ENCODE peak calls at places on chromosome 6, in five cellular contexts. P, N, X, V and J are unnamed samples.

GRCh38 chr6:109440325-109441068 is at the start of the genes PPIL6 and SMPD2:
- DNase-seq in P (peak; percentile 82), N (peak; percentile 86), X (peak; percentile 90), V (peak; percentile 96), J (no peak)

GRCh38 chr6:56714982-56715456 is 72.3 kb upstream of the DST start:
- DNase-seq in P (peak; percentile 91), N (peak; percentile 93), X (no peak), V (no peak), J (no peak)

GRCh38 chr6:163413345-163414116 is 987 bp upstream of the QKI start:
- DNase-seq in P (peak; percentile 86), N (peak; percentile 87), X (peak; percentile 90), V (peak; percentile 95), J (peak; percentile 60)

GRCh38 chr6:159778131-159778530 is 11.3 kb downstream of the TCP1 start:
- DNase-seq in P (no peak), N (no peak), X (no peak), V (no peak), J (no peak)

GRCh38 chr6:93468291-93468690 is 48.9 kb upstream of the EPHA7 start:
- DNase-seq in P (no peak), N (peak; percentile 65), X (no peak), V (peak; percentile 13), J (no peak)

GRCh38 chr6:145783796-145784195 is 30.8 kb downstream of the FBXO30 start:
- DNase-seq in P (no peak), N (no peak), X (no peak), V (no peak), J (no peak)

GRCh38 chr6:7148100-7148822 is 40.5 kb downstream of the RREB1 start:
- DNase-seq in P (peak; percentile 42), N (peak; percentile 85), X (no peak), V (no peak), J (no peak)

GRCh38 chr6:11828185-11828897 is 49.7 kb upstream of the ADTRP start:
- DNase-seq in P (no peak), N (no peak), X (no peak), V (no peak), J (no peak)

GRCh38 chr6:68655028-68655427 is 19.9 kb downstream of the ADGRB3 start:
- DNase-seq in P (no peak), N (no peak), X (no peak), V (no peak), J (no peak)

GRCh38 chr6:169165031-169165430 is 88.6 kb downstream of the THBS2 start:
- DNase-seq in P (no peak), N (peak; percentile 10), X (no peak), V (no peak), J (no peak)

GRCh38 chr6:11323666-11324452 is 91.4 kb upstream of the NEDD9 start:
- DNase-seq in P (no peak), N (no peak), X (no peak), V (peak; percentile 33), J (no peak)

GRCh38 chr6:124989136-124989983 is 27.1 kb downstream of the RNF217 start:
- DNase-seq in P (no peak), N (no peak), X (no peak), V (no peak), J (no peak)

GRCh38 chr6:76694779-76695178 is 622.3 kb upstream of the IMPG1 start:
- DNase-seq in P (no peak), N (no peak), X (no peak), V (no peak), J (no peak)

GRCh38 chr6:102488729-102489128 is 1095.2 kb downstream of the GRIK2 start:
- DNase-seq in P (peak; percentile 88), N (peak; percentile 72), X (no peak), V (no peak), J (no peak)

GRCh38 chr6:138571585-138572199 is 72.4 kb upstream of the NHSL1 start:
- DNase-seq in P (no peak), N (peak; percentile 10), X (no peak), V (no peak), J (no peak)

GRCh38 chr6:135880066-135880972 is 28.8 kb downstream of the PDE7B start:
- DNase-seq in P (peak; percentile 40), N (peak; percentile 79), X (no peak), V (no peak), J (no peak)

GRCh38 chr6:118280210-118280609 is 267.9 kb upstream of the PLN start:
- DNase-seq in P (no peak), N (peak; percentile 39), X (no peak), V (no peak), J (no peak)
- TF ChIP-seq CTCF in P (no peak), N (no peak), X (no peak), V (no peak), J (no peak)

GRCh38 chr6:41682497-41682961 is 44.3 kb downstream of the MDFI start:
- DNase-seq in P (no peak), N (no peak), X (no peak), V (no peak), J (no peak)
- TF ChIP-seq CTCF in P (no peak), N (no peak), X (no peak), V (no peak), J (no peak)

GRCh38 chr6:2188856-2189384 is 56.5 kb downstream of the GMDS start:
- DNase-seq in P (no peak), N (no peak), X (no peak), V (no peak), J (no peak)

GRCh38 chr6:2190661-2191389 is 54.6 kb downstream of the GMDS start:
- DNase-seq in P (no peak), N (no peak), X (no peak), V (no peak), J (no peak)

GRCh38 chr6:2187826-2188225 is 57.6 kb downstream of the GMDS start:
- DNase-seq in P (no peak), N (no peak), X (no peak), V (no peak), J (no peak)

GRCh38 chr6:2186516-2186915 is 58.9 kb downstream of the GMDS start:
- DNase-seq in P (no peak), N (peak; percentile 50), X (no peak), V (no peak), J (no peak)

GRCh38 chr6:2188397-2188796 is 57.0 kb downstream of the GMDS start:
- DNase-seq in P (no peak), N (no peak), X (no peak), V (no peak), J (no peak)
- TF ChIP-seq CTCF in P (no peak), N (no peak), X (no peak), V (no peak), J (no peak)

DNA sequence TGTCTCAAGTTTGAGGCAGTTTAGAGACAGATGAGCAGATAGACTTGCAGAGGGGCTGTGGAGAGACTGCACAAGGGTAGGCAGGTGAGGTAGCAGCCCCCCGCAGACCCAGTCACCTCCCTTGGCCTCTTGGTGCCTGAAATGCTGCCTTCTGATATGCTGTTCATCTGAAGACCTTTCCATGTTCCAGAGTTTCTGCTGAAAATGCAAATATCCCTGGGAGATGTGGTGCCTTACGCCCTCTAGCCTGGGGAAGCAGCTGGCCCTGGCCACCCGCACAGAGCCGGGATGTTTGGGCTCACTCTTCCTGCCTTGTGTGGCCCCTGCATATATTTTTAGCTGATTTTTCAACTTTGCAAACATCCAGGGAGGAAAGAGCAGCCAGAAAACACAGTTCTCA is 51.4 kb downstream of the TMEM242 start:
- DNase-seq in P (no peak), N (no peak), X (no peak), V (no peak), J (no peak)
- TF ChIP-seq CTCF in P (no peak), N (no peak), X (no peak), V (no peak), J (no peak)

GRCh38 chr6:30625511-30625910 is 1.2 kb upstream of the ATAT1 start:
- DNase-seq in P (no peak), N (no peak), X (no peak), V (no peak), J (no peak)

GRCh38 chr6:30626484-30627366 is at the start of gene ATAT1:
- DNase-seq in P (peak; percentile 41), N (peak; percentile 76), X (peak; percentile 95), V (peak; percentile 93), J (peak; percentile 79)
- TF ChIP-seq CTCF in P (peak; percentile 20), N (peak; percentile 28), X (peak; percentile 25), V (peak; percentile 46), J (no peak)

GRCh38 chr6:5996701-5997419 is 9.9 kb downstream of the NRN1 start:
- DNase-seq in P (no peak), N (no peak), X (no peak), V (peak; percentile 44), J (no peak)

GRCh38 chr6:5992551-5993225 is 14.0 kb downstream of the NRN1 start:
- DNase-seq in P (no peak), N (no peak), X (no peak), V (no peak), J (no peak)

GRCh38 chr6:5995705-5996686 is 10.7 kb downstream of the NRN1 start:
- DNase-seq in P (no peak), N (peak; percentile 31), X (no peak), V (peak; percentile 66), J (no peak)

GRCh38 chr6:5994999-5995698 is 11.6 kb downstream of the NRN1 start:
- DNase-seq in P (no peak), N (no peak), X (no peak), V (no peak), J (no peak)

GRCh38 chr6:5994234-5994998 is 12.3 kb downstream of the NRN1 start:
- DNase-seq in P (no peak), N (no peak), X (no peak), V (no peak), J (no peak)
- TF ChIP-seq CTCF in P (no peak), N (no peak), X (no peak), V (no peak), J (no peak)

GRCh38 chr6:113876654-113877053 is 19.5 kb downstream of the MARCKS start:
- DNase-seq in P (no peak), N (no peak), X (no peak), V (no peak), J (no peak)
- TF ChIP-seq CTCF in P (no peak), N (no peak), X (no peak), V (no peak), J (no peak)